ENCODE peak calls at places on chromosomes 13 and 19, in seven cellular contexts. N, V, J, X, C, W and L are unnamed samples.

GRCh38 chr13:52085416-52085815 is 43.5 kb downstream of the NEK5 start:
- DNase-seq in N (no peak), V (no peak), J (no peak), X (no peak), C (peak), W (no peak), L (no peak)

GRCh38 chr13:60765700-60766411 is 368.8 kb downstream of the TDRD3 start:
- DNase-seq in N (peak), V (no peak), J (no peak), X (no peak), C (peak), W (no peak), L (no peak)

GRCh38 chr13:41465965-41466364 is 8.6 kb downstream of the RGCC start:
- DNase-seq in N (no peak), V (no peak), J (no peak), X (no peak), C (no peak), W (no peak), L (no peak)

GRCh38 chr13:105545811-105546210 is 989.7 kb downstream of the EFNB2 start:
- DNase-seq in N (no peak), V (no peak), J (no peak), X (no peak), C (no peak), W (no peak), L (no peak)

GRCh38 chr13:31818236-31818635 is 78.9 kb downstream of the RXFP2 start:
- DNase-seq in N (no peak), V (no peak), J (no peak), X (no peak), C (no peak), W (no peak), L (no peak)

GRCh38 chr13:102680842-102681725 is 13.8 kb downstream of the METTL21C start:
- DNase-seq in N (no peak), V (no peak), J (no peak), X (no peak), C (no peak), W (no peak), L (no peak)

GRCh38 chr13:96020155-96020575 is 33.0 kb downstream of the UGGT2 start:
- DNase-seq in N (no peak), V (peak), J (peak), X (no peak), C (peak), W (no peak), L (no peak)

GRCh38 chr19:8251025-8251472 is 41.9 kb downstream of the CERS4 start:
- DNase-seq in N (peak), V (peak), J (no peak), X (peak), C (peak), W (peak), L (peak)

GRCh38 chr13:59144700-59145099 is 1019.0 kb downstream of the DIAPH3 start:
- DNase-seq in N (no peak), V (no peak), J (no peak), X (no peak), C (no peak), W (no peak), L (no peak)

GRCh38 chr19:40279120-40279551 is 6.0 kb downstream of the AKT2 start:
- DNase-seq in N (no peak), V (no peak), J (no peak), X (peak), C (peak), W (peak), L (peak)

GRCh38 chr19:35446194-35446593 is 1.9 kb upstream of the FFAR2 start:
- DNase-seq in N (no peak), V (no peak), J (no peak), X (no peak), C (no peak), W (no peak), L (no peak)

GRCh38 chr19:31838163-31838798 is 489.0 kb upstream of the TSHZ3 start:
- DNase-seq in N (no peak), V (no peak), J (no peak), X (no peak), C (no peak), W (no peak), L (no peak)

GRCh38 chr13:78595819-78596700 is 7.3 kb downstream of the POU4F1 start:
- DNase-seq in N (no peak), V (no peak), J (peak), X (no peak), C (peak), W (no peak), L (no peak)

GRCh38 chr13:114044486-114044885 is 70.6 kb upstream of the C13orf46 start:
- DNase-seq in N (no peak), V (no peak), J (no peak), X (no peak), C (no peak), W (no peak), L (no peak)

GRCh38 chr19:14555918-14556661 is 15.8 kb downstream of the NDUFB7 start:
- DNase-seq in N (no peak), V (no peak), J (peak), X (no peak), C (no peak), W (no peak), L (no peak)

GRCh38 chr13:111399334-111399733 is 78.9 kb downstream of the TEX29 start:
- DNase-seq in N (no peak), V (no peak), J (peak), X (no peak), C (no peak), W (no peak), L (no peak)

GRCh38 chr13:93881418-93881817 is 598.1 kb downstream of the DCT start:
- DNase-seq in N (no peak), V (no peak), J (no peak), X (no peak), C (no peak), W (no peak), L (no peak)

GRCh38 chr13:94178625-94179244 is 300.7 kb downstream of the DCT start:
- DNase-seq in N (no peak), V (no peak), J (no peak), X (no peak), C (peak), W (no peak), L (no peak)

GRCh38 chr13:113876341-113877148 is 12.7 kb upstream of the GAS6 start:
- DNase-seq in N (no peak), V (no peak), J (no peak), X (no peak), C (no peak), W (no peak), L (no peak)

GRCh38 chr19:40601061-40601973 is at the start of gene LTBP4:
- DNase-seq in N (no peak), V (no peak), J (peak), X (peak), C (peak), W (no peak), L (no peak)

GRCh38 chr13:24176351-24177101 is 16.0 kb downstream of the SPATA13 start:
- DNase-seq in N (no peak), V (peak), J (no peak), X (no peak), C (no peak), W (no peak), L (no peak)

GRCh38 chr19:3046621-3047306 is 15.5 kb downstream of the TLE5 start:
- DNase-seq in N (no peak), V (peak), J (peak), X (no peak), C (peak), W (no peak), L (peak)

GRCh38 chr13:93690139-93690538 is 463.5 kb downstream of the GPC6 start:
- DNase-seq in N (no peak), V (no peak), J (no peak), X (no peak), C (peak), W (no peak), L (no peak)

GRCh38 chr13:66794340-66795031 is 435.6 kb downstream of the PCDH9 start:
- DNase-seq in N (no peak), V (no peak), J (no peak), X (no peak), C (no peak), W (no peak), L (no peak)

GRCh38 chr19:45514376-45515051 is 7.2 kb downstream of the VASP start:
- DNase-seq in N (peak), V (peak), J (no peak), X (no peak), C (peak), W (no peak), L (peak)

GRCh38 chr19:3916033-3916432 is 16.8 kb upstream of the NMRK2 start:
- DNase-seq in N (no peak), V (no peak), J (no peak), X (no peak), C (no peak), W (no peak), L (no peak)

GRCh38 chr13:46586766-46587509 is 34.0 kb downstream of the LRCH1 start:
- DNase-seq in N (no peak), V (no peak), J (no peak), X (no peak), C (no peak), W (no peak), L (no peak)

GRCh38 chr13:46613409-46614049 is 60.6 kb downstream of the LRCH1 start:
- DNase-seq in N (no peak), V (no peak), J (no peak), X (no peak), C (no peak), W (no peak), L (no peak)

GRCh38 chr13:102608944-102609343 is 12.2 kb downstream of the TPP2 start:
- DNase-seq in N (no peak), V (no peak), J (no peak), X (no peak), C (no peak), W (no peak), L (no peak)

GRCh38 chr19:4350726-4351125 is 7.4 kb downstream of the MPND start:
- DNase-seq in N (no peak), V (no peak), J (no peak), X (no peak), C (no peak), W (no peak), L (no peak)

GRCh38 chr19:7482584-7483439 is 6.0 kb downstream of the PEX11G start:
- DNase-seq in N (peak), V (no peak), J (peak), X (peak), C (peak), W (peak), L (peak)

GRCh38 chr13:29491248-29491647 is 104.2 kb downstream of the SLC7A1 start:
- DNase-seq in N (no peak), V (no peak), J (no peak), X (no peak), C (no peak), W (no peak), L (no peak)
- H3K27ac ChIP-seq in N (no peak), V (no peak), J (no peak), X (no peak), C (no peak), W (no peak), L (no peak)

DNA sequence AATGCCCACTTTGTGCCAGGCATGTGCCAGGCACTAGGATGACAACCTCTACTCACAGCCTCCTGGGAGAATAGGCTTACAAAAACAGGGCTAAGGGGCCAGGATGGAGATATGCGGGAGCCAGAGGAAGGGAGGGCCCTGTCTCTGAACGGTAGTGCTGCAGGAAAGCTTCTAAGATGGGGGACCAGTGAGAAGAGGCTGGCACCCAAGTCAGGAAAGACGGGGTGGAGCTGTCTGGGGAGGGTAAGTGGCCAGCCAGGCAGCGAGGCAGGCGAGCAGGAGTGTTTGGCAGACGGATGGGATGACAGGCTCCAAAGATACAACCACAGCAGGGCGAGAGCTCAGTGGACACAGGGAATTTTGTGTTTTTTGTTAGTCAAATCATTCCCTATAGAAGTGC is 44.7 kb upstream of the GPI start:
- DNase-seq in N (no peak), V (no peak), J (no peak), X (no peak), C (no peak), W (no peak), L (no peak)
- H3K27ac ChIP-seq in N (no peak), V (no peak), J (no peak), X (peak), C (no peak), W (peak), L (no peak)

GRCh38 chr19:39126593-39127187 is 1.1 kb downstream of the PAK4 start:
- DNase-seq in N (peak), V (peak), J (no peak), X (no peak), C (peak), W (no peak), L (peak)
- H3K27ac ChIP-seq in N (peak), V (peak), J (no peak), X (peak), C (peak), W (no peak), L (peak)

GRCh38 chr13:100304241-100304640 is 215.3 kb downstream of the PCCA start:
- DNase-seq in N (no peak), V (no peak), J (no peak), X (no peak), C (no peak), W (no peak), L (no peak)

GRCh38 chr13:100305398-100305797 is 216.5 kb downstream of the PCCA start:
- DNase-seq in N (no peak), V (no peak), J (no peak), X (no peak), C (no peak), W (no peak), L (no peak)

GRCh38 chr13:100302391-100302790 is 213.5 kb downstream of the PCCA start:
- DNase-seq in N (no peak), V (no peak), J (no peak), X (no peak), C (no peak), W (no peak), L (no peak)

GRCh38 chr13:100306444-100306999 is 217.6 kb downstream of the PCCA start:
- DNase-seq in N (no peak), V (no peak), J (no peak), X (no peak), C (no peak), W (no peak), L (no peak)

GRCh38 chr13:100306042-100306441 is 217.1 kb downstream of the PCCA start:
- DNase-seq in N (no peak), V (no peak), J (no peak), X (no peak), C (no peak), W (no peak), L (no peak)
- H3K27ac ChIP-seq in N (no peak), V (no peak), J (no peak), X (no peak), C (no peak), W (no peak), L (no peak)

GRCh38 chr19:48738557-48739399 is 1.6 kb downstream of the RASIP1 start:
- DNase-seq in N (peak), V (peak), J (peak), X (peak), C (peak), W (peak), L (peak)

GRCh38 chr19:48739400-48739825 is 997 bp downstream of the RASIP1 start:
- DNase-seq in N (no peak), V (no peak), J (no peak), X (no peak), C (no peak), W (no peak), L (no peak)

GRCh38 chr19:48741222-48741999 is 1.0 kb upstream of the RASIP1 start:
- DNase-seq in N (no peak), V (peak), J (peak), X (peak), C (no peak), W (no peak), L (no peak)

GRCh38 chr19:48740705-48741030 is 258 bp upstream of the RASIP1 start:
- DNase-seq in N (no peak), V (no peak), J (no peak), X (no peak), C (no peak), W (no peak), L (no peak)

GRCh38 chr19:48739835-48740704 is at the start of gene RASIP1:
- DNase-seq in N (no peak), V (peak), J (no peak), X (no peak), C (no peak), W (no peak), L (peak)
- H3K27ac ChIP-seq in N (peak), V (peak), J (no peak), X (peak), C (no peak), W (peak), L (peak)